ENCODE peak calls at places on chromosomes 13 and 19, in nine cellular contexts. V, S, Q, Z, B, U, R, M and E are unnamed samples.

GRCh38 chr19:54851353-54851752 is 1.1 kb downstream of the KIR3DL2 start:
- DNase-seq in V (no peak), S (no peak), Q (no peak), Z (no peak), B (no peak), U (no peak), R (no peak), M (no peak), E (no peak)

GRCh38 chr13:88005188-88005587 is 334.0 kb downstream of the SLITRK5 start:
- DNase-seq in V (no peak), S (no peak), Q (no peak), Z (no peak), B (no peak), U (no peak), R (no peak), M (no peak), E (no peak)

GRCh38 chr19:1406496-1406817 is 929 bp upstream of the DAZAP1 start:
- DNase-seq in V (peak; percentile 52), S (no peak), Q (peak; percentile 73), Z (no peak), B (no peak), U (no peak), R (no peak), M (peak; percentile 40), E (no peak)

GRCh38 chr19:18160792-18161690 is 8.1 kb downstream of the PIK3R2 start:
- DNase-seq in V (peak; percentile 54), S (peak; percentile 78), Q (peak; percentile 76), Z (peak; percentile 66), B (peak; percentile 80), U (peak; percentile 95), R (no peak), M (peak; percentile 83), E (peak; percentile 73)

GRCh38 chr13:23557043-23557442 is 13.2 kb upstream of the TNFRSF19 start:
- DNase-seq in V (no peak), S (no peak), Q (no peak), Z (no peak), B (no peak), U (no peak), R (no peak), M (no peak), E (no peak)

GRCh38 chr13:79745141-79745540 is 264.2 kb downstream of the NDFIP2 start:
- DNase-seq in V (no peak), S (no peak), Q (peak; percentile 75), Z (peak; percentile 15), B (no peak), U (no peak), R (no peak), M (no peak), E (no peak)

GRCh38 chr13:30739646-30740642 is 4.6 kb downstream of the ALOX5AP start:
- DNase-seq in V (no peak), S (no peak), Q (no peak), Z (no peak), B (no peak), U (no peak), R (peak; percentile 52), M (no peak), E (no peak)

GRCh38 chr13:78958019-78958418 is 299.1 kb upstream of the OBI1 start:
- DNase-seq in V (no peak), S (no peak), Q (no peak), Z (no peak), B (no peak), U (no peak), R (no peak), M (no peak), E (no peak)

GRCh38 chr13:35964764-35965163 is 166.4 kb downstream of the DCLK1 start:
- DNase-seq in V (no peak), S (no peak), Q (no peak), Z (no peak), B (no peak), U (no peak), R (no peak), M (no peak), E (no peak)

DNA sequence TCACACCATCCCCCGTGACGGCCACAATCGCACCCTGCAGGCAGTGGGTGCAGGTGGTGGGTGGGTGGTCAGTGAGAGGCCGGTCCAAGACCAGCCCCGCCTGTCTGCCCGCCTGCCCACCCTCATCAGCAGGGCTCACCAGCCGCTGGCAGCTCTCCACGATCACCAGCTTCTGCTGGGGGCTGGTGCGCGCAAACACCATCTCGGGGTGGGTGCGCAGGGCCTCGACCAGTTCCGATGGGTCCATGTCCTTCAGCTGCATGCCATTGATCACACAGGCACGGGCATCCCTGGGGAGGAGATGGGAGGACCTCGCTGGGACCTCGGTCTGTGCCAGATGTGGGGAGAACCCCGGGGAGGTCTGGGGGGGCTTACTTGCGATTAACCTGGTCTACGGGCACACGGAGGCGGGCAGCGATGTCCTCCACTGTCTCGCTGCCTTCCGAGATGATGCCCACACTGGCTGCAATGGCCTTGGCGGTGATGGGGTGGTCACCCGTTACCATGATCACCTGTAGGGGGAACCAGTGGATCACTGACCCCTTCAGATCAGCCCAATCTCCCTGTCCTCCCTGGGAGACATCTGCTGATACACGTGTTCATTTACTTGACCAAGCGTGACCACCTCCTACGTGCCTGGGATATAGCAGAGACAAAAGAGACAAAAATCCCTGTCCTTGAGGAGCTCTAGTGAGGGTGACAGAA is 8.0 kb downstream of the ATP4A start:
- DNase-seq in V (no peak), S (no peak), Q (no peak), Z (no peak), B (no peak), U (peak; percentile 63), R (peak; percentile 40), M (no peak), E (no peak)
- TF ChIP-seq CTCF in V (no peak), S (peak; percentile 18), Q (no peak), Z (no peak), B (no peak), U (peak; percentile 61), R (peak; percentile 53), M (no peak), E (no peak)

GRCh38 chr19:7072541-7072940 is 3.0 kb downstream of the ZNF557 start:
- DNase-seq in V (no peak), S (no peak), Q (no peak), Z (no peak), B (no peak), U (no peak), R (no peak), M (no peak), E (no peak)

GRCh38 chr19:7078007-7078406 is 8.5 kb downstream of the ZNF557 start:
- DNase-seq in V (no peak), S (no peak), Q (no peak), Z (no peak), B (no peak), U (no peak), R (no peak), M (no peak), E (no peak)

GRCh38 chr19:7074705-7075282 is 5.3 kb downstream of the ZNF557 start:
- DNase-seq in V (no peak), S (no peak), Q (no peak), Z (no peak), B (no peak), U (no peak), R (no peak), M (no peak), E (no peak)

GRCh38 chr19:7076151-7076550 is 6.6 kb downstream of the ZNF557 start:
- DNase-seq in V (no peak), S (no peak), Q (no peak), Z (no peak), B (no peak), U (no peak), R (no peak), M (no peak), E (no peak)
- H3K9me3 ChIP-seq in V (peaks cover 62% of the 10 kb centered on the region), S (peaks cover 13% of the 10 kb centered on the region), Q (no peaks in the 10 kb centered on the region), Z (no peaks in the 10 kb centered on the region), B (no peaks in the 10 kb centered on the region), U (peaks cover 20% of the 10 kb centered on the region), R (peaks cover 27% of the 10 kb centered on the region), M (peaks cover 48% of the 10 kb centered on the region), E (peaks cover 17% of the 10 kb centered on the region)

GRCh38 chr19:6540918-6541689 is 10.3 kb downstream of the TNFSF9 start:
- DNase-seq in V (no peak), S (no peak), Q (no peak), Z (no peak), B (no peak), U (no peak), R (no peak), M (no peak), E (no peak)
- TF ChIP-seq POLR2A in V (no peak), S (no peak), Q (no peak), Z (no peak), B (no peak), U (no peak), R (no peak), M (no peak), E (no peak)

GRCh38 chr19:56543776-56544175 is 5.0 kb downstream of the ZFP28 start:
- DNase-seq in V (no peak), S (no peak), Q (no peak), Z (no peak), B (no peak), U (no peak), R (no peak), M (no peak), E (no peak)

DNA sequence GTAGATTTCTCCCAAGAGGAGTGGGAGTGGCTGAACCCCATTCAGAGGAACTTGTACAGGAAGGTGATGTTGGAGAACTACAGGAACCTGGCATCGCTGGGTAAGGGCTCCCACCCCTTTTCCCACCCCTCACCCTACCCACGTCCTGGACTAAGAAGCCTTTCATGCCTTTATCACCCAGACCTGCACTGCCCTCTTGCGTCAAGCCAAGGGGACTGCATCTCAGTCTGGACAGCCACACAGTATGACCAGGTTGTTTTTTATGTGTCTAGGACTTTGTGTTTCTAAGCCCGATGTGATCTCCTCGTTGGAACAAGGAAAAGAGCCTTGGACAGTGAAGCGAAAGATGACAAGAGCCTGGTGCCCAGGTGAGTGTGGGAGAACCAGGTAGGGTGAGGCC is 8.8 kb downstream of the ZFP28 start:
- DNase-seq in V (no peak), S (no peak), Q (no peak), Z (no peak), B (no peak), U (peak; percentile 35), R (no peak), M (no peak), E (no peak)
- TF ChIP-seq CTCF in V (no peak), S (no peak), Q (no peak), Z (no peak), B (no peak), U (peak; percentile 53), R (no peak), M (no peak), E (peak; percentile 23)

GRCh38 chr19:58108546-58108817 is 10.5 kb upstream of the ZSCAN18 start:
- DNase-seq in V (no peak), S (no peak), Q (no peak), Z (no peak), B (no peak), U (no peak), R (no peak), M (no peak), E (no peak)
- H3K9me3 ChIP-seq in V (peaks cover 96% of the 10 kb centered on the region), S (no peaks in the 10 kb centered on the region), Q (no peaks in the 10 kb centered on the region), Z (peaks cover 5% of the 10 kb centered on the region), B (no peaks in the 10 kb centered on the region), U (peaks cover 12% of the 10 kb centered on the region), R (peaks cover 33% of the 10 kb centered on the region), M (peaks cover 85% of the 10 kb centered on the region), E (peaks cover 15% of the 10 kb centered on the region)

DNA sequence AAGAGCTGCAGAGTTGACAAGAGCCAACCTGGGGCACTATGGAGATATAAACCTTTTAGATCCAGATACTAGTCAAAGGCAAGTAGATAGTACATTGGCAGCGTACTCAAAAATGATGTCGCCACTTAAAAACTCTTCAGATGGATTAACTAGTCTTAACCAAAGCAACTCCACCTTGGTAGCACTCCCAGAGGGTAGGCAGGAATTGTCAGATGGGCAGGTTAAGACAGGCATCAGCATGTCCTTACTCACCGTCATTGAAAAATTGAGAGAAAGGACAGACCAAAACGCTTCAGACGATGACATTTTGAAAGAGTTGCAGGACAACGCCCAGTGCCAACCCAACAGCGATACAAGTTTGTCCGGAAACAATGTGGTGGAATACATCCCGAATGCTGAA is 8.9 kb downstream of the ZNF507 start:
- DNase-seq in V (no peak), S (no peak), Q (no peak), Z (no peak), B (no peak), U (no peak), R (no peak), M (no peak), E (no peak)
- TF ChIP-seq POLR2A in V (no peak), S (no peak), Q (no peak), Z (no peak), B (no peak), U (no peak), R (no peak), M (no peak), E (no peak)